ENCODE peak calls at places on chromosomes 1 and 21, in six cellular contexts. R, D, M, Y, W and A are unnamed samples.

GRCh38 chr1:98975113-98975512 is 29.5 kb downstream of the PLPPR5 start:
- DNase-seq in R (no peak), D (no peak), M (no peak), Y (no peak), W (no peak), A (no peak)

GRCh38 chr1:13513885-13514546 is at the start of gene LRRC38:
- DNase-seq in R (no peak), D (peak; percentile 56), M (peak; percentile 51), Y (peak; percentile 27), W (peak; percentile 23), A (no peak)

GRCh38 chr1:112298558-112298957 is 97.5 kb upstream of the CTTNBP2NL start:
- DNase-seq in R (peak; percentile 38), D (peak; percentile 25), M (peak; percentile 54), Y (peak; percentile 58), W (peak; percentile 43), A (peak; percentile 23)

GRCh38 chr1:54854376-54855020 is 32.5 kb downstream of the DHCR24 start:
- DNase-seq in R (no peak), D (no peak), M (peak; percentile 2), Y (no peak), W (no peak), A (no peak)

GRCh38 chr1:198238121-198238520 is 81.3 kb downstream of the NEK7 start:
- DNase-seq in R (peak; percentile 26), D (no peak), M (no peak), Y (no peak), W (no peak), A (no peak)

GRCh38 chr1:169676001-169676400 is 35.4 kb downstream of the SELL start:
- DNase-seq in R (no peak), D (no peak), M (no peak), Y (no peak), W (no peak), A (no peak)

GRCh38 chr21:33477066-33477465 is 2.7 kb downstream of the TMEM50B start:
- DNase-seq in R (no peak), D (no peak), M (no peak), Y (no peak), W (no peak), A (no peak)

GRCh38 chr1:64112281-64112680 is 91.1 kb upstream of the UBE2U start:
- DNase-seq in R (no peak), D (no peak), M (no peak), Y (no peak), W (no peak), A (no peak)

GRCh38 chr21:36630485-36631206 is 68.3 kb upstream of the SIM2 start:
- DNase-seq in R (peak; percentile 22), D (peak; percentile 74), M (peak; percentile 78), Y (peak; percentile 73), W (peak; percentile 81), A (peak; percentile 69)

GRCh38 chr1:167472729-167473529 is 45.4 kb downstream of the CD247 start:
- DNase-seq in R (no peak), D (no peak), M (no peak), Y (no peak), W (no peak), A (no peak)

GRCh38 chr21:16116798-16117197 is 387.0 kb downstream of the USP25 start:
- DNase-seq in R (no peak), D (no peak), M (no peak), Y (no peak), W (no peak), A (no peak)

GRCh38 chr1:9651565-9652378 is at the start of gene PIK3CD:
- DNase-seq in R (no peak), D (no peak), M (peak; percentile 52), Y (no peak), W (peak; percentile 80), A (peak; percentile 67)

GRCh38 chr1:5660141-5660935 is 331.9 kb downstream of the NPHP4 start:
- DNase-seq in R (no peak), D (no peak), M (no peak), Y (no peak), W (peak; percentile 32), A (no peak)

GRCh38 chr1:81805537-81806431 is 5.0 kb downstream of the ADGRL2 start:
- DNase-seq in R (no peak), D (no peak), M (no peak), Y (no peak), W (no peak), A (no peak)

GRCh38 chr1:68623700-68624099 is 126.8 kb upstream of the DEPDC1 start:
- DNase-seq in R (no peak), D (no peak), M (no peak), Y (no peak), W (peak; percentile 63), A (no peak)

GRCh38 chr21:36704281-36704957 is 5.5 kb downstream of the SIM2 start:
- DNase-seq in R (no peak), D (no peak), M (no peak), Y (no peak), W (no peak), A (peak; percentile 52)

GRCh38 chr1:42035205-42035829 is 116.6 kb upstream of the HIVEP3 start:
- DNase-seq in R (peak; percentile 29), D (peak; percentile 76), M (peak; percentile 90), Y (peak; percentile 50), W (peak; percentile 80), A (peak; percentile 90)

DNA sequence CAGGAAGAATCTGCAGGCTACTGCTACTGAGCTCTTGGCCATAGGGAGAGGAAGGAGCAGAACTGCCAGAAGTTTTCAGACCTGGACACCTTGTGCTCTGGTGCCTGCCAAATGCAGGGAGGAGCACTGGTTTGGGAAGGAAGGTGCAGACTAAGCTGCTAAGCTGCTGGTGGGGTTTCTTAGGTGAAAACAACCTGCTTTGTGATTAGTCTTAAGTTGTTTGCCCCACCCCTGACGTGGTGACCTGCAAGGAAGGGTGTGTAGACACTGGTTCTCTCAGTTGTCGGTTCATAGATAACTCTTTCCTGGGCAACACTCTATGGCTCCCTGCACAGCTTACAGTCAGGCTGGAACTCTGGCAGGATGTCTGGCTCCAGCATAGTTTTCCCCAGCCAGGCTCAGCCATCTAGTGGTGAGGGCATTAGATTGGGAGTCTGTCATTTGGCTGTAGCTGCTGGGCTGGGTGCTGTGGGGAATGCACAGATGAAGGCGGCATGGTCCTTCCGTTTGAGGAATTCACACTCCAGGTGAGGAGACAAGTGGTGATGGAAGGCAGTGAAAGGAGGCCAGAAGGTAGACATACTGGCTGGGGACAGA is 10.3 kb upstream of the S100A10 start:
- DNase-seq in R (no peak), D (no peak), M (no peak), Y (no peak), W (no peak), A (no peak)
- TF ChIP-seq CTCF in R (no peak), D (no peak), M (no peak), Y (no peak), W (peak; percentile 14), A (no peak)

GRCh38 chr1:80218112-80218511 is 1211.6 kb upstream of the ADGRL4 start:
- DNase-seq in R (no peak), D (peak; percentile 71), M (peak; percentile 69), Y (no peak), W (peak; percentile 55), A (peak; percentile 28)
- TF ChIP-seq CTCF in R (no peak), D (peak; percentile 75), M (peak; percentile 62), Y (peak; percentile 36), W (peak; percentile 67), A (peak; percentile 54)

GRCh38 chr1:204289280-204289679 is 70.4 kb downstream of the PLEKHA6 start:
- DNase-seq in R (no peak), D (no peak), M (no peak), Y (no peak), W (peak; percentile 68), A (no peak)

GRCh38 chr1:204286323-204286714 is 72.5 kb upstream of the GOLT1A start:
- DNase-seq in R (no peak), D (peak; percentile 73), M (no peak), Y (no peak), W (no peak), A (no peak)

GRCh38 chr1:204286841-204287387 is 72.8 kb downstream of the PLEKHA6 start:
- DNase-seq in R (peak; percentile 34), D (peak; percentile 92), M (peak; percentile 50), Y (peak; percentile 40), W (peak; percentile 51), A (no peak)

GRCh38 chr1:204287466-204287881 is 72.3 kb downstream of the PLEKHA6 start:
- DNase-seq in R (no peak), D (peak; percentile 18), M (no peak), Y (no peak), W (no peak), A (no peak)

DNA sequence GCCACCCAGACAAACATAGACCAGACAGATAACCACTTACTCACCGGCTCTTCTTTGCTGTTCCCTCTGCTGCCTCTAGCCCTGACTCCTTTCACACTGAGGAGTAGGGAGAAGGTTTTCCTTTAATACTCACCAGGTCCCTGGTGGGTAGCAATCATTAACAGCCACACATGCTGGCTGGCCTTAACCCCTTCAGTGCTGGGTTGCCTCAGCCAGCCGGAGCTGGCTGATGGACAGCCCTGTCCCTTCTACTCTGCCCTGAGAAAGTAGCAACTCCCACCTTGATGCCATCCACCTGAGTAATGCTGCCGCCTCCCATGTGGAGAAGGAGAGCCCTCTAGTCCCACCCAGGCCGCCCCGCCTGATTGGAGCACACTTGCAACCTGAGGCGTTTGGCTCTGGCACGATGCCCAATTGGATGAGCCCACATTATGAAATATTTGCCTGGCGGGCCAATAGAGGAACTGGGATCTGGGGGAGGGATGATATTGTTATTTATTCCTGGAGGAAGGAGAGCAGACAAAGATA is 71.6 kb downstream of the PLEKHA6 start:
- DNase-seq in R (peak; percentile 33), D (no peak), M (peak; percentile 75), Y (peak; percentile 68), W (peak; percentile 69), A (no peak)
- TF ChIP-seq CTCF in R (no peak), D (no peak), M (no peak), Y (no peak), W (no peak), A (no peak)

GRCh38 chr1:84941843-84942242 is 48.8 kb upstream of the LPAR3 start:
- DNase-seq in R (no peak), D (no peak), M (no peak), Y (no peak), W (no peak), A (no peak)

GRCh38 chr1:84946631-84947030 is 50.3 kb downstream of the MCOLN2 start:
- DNase-seq in R (no peak), D (no peak), M (no peak), Y (no peak), W (no peak), A (no peak)

GRCh38 chr1:84944767-84945486 is 51.9 kb upstream of the LPAR3 start:
- DNase-seq in R (peak; percentile 64), D (peak; percentile 79), M (peak; percentile 93), Y (peak; percentile 87), W (peak; percentile 87), A (peak; percentile 58)

GRCh38 chr1:84949664-84950063 is 47.2 kb downstream of the MCOLN2 start:
- DNase-seq in R (no peak), D (no peak), M (no peak), Y (no peak), W (no peak), A (no peak)

DNA sequence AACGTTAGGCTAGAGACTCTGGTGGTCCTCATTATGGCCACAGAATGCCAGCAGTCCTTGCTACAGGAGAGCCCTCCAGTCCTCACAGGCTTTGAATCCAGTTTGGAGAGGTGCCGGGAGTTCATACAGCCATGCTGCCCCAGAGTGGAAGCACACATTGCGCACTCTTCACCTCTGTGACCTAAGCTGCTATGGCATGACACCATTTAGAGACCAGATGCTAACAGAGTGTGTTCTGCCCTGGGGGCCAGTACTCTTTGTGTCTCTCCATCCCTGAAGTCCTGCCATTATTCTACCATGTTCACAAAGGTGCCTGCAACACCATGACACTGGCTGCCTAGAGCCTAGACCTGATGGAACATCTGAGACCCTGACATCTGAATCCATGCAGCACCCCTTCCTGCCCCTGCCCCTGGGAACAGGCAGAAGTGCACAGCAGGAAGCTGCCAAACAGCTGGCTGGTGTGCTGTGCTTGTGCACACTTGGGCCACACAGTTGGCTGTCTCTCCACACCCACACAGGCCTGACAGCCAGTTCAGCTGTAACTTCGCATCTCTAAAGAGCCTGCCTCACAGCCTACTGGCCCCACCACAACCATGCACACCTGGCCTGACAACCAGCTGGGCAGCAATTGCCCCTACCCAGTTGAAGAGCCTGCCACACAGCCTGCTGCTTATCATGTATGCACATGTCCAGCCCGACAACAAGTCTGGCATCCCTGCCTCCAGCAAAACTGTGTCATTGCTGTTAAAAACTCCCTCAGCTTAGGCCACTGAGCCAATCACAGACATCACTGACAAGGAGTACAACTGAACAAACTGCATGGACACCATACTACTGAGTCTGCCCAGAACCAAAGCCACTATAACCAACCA is 49.1 kb downstream of the MCOLN2 start:
- DNase-seq in R (no peak), D (no peak), M (no peak), Y (no peak), W (no peak), A (no peak)
- TF ChIP-seq CTCF in R (no peak), D (no peak), M (no peak), Y (no peak), W (no peak), A (no peak)